ENCODE peak calls at places on chromosomes 16 and 17, in six cellular contexts. E is hypothalamus; M is brain microvascular endothelial cell; W is HEK293T; G is activated CD4-positive, alpha-beta T cell treated with anti-CD3 and anti-CD28 coated beads for 36 hours; C is iris pigment epithelial cell. N is an unnamed sample.
A peak's percentile ranks its signal among the peaks of the same experiment; 100 is the strongest.

GRCh38 chr16:18937390-18937789 is 11.2 kb upstream of the SMG1 start:
- DNase-seq in E (no peak), M (no peak), W (no peak), G (no peak), C (no peak), N (no peak)

GRCh38 chr17:18187816-18188761 is 4.5 kb downstream of the ALKBH5 start:
- DNase-seq in E (no peak), M (no peak), W (no peak), G (peak; percentile 41), C (peak; percentile 47), N (peak; percentile 76)

GRCh38 chr17:51955245-51955644 is 203.3 kb downstream of the CA10 start:
- DNase-seq in E (no peak), M (no peak), W (no peak), G (no peak), C (no peak), N (no peak)

GRCh38 chr16:71845639-71846431 is at the start of gene ATXN1L:
- DNase-seq in E (peak; percentile 65), M (peak; percentile 83), W (peak; percentile 98), G (peak; percentile 95), C (peak; percentile 89), N (peak; percentile 90)

GRCh38 chr17:51585514-51586104 is 325.3 kb downstream of the UTP18 start:
- DNase-seq in E (no peak), M (no peak), W (peak; percentile 25), G (peak; percentile 16), C (no peak), N (no peak)

GRCh38 chr17:81722184-81723120 is 10.4 kb downstream of the SLC25A10 start:
- DNase-seq in E (no peak), M (no peak), W (no peak), G (no peak), C (no peak), N (no peak)

GRCh38 chr17:49676276-49676868 is 1.5 kb downstream of the SPOP start:
- DNase-seq in E (no peak), M (peak; percentile 35), W (no peak), G (no peak), C (peak; percentile 55), N (peak; percentile 29)

GRCh38 chr16:82093901-82094300 is 58.8 kb downstream of the HSD17B2 start:
- DNase-seq in E (no peak), M (no peak), W (no peak), G (no peak), C (peak; percentile 5), N (peak; percentile 9)

GRCh38 chr17:40613755-40614154 is 33.9 kb downstream of the SMARCE1 start:
- DNase-seq in E (no peak), M (no peak), W (no peak), G (no peak), C (no peak), N (no peak)

GRCh38 chr16:20409398-20410152 is at the start of gene ACSM5:
- DNase-seq in E (peak; percentile 21), M (no peak), W (no peak), G (no peak), C (no peak), N (no peak)

GRCh38 chr16:85550422-85551318 is 62.5 kb upstream of the GSE1 start:
- DNase-seq in E (no peak), M (no peak), W (no peak), G (no peak), C (no peak), N (no peak)

GRCh38 chr17:66930933-66931332 is 33.6 kb upstream of the CACNG4 start:
- DNase-seq in E (no peak), M (no peak), W (peak; percentile 56), G (no peak), C (peak; percentile 17), N (no peak)

GRCh38 chr17:81422776-81423697 is 27.8 kb downstream of the BAHCC1 start:
- DNase-seq in E (peak; percentile 70), M (peak; percentile 92), W (no peak), G (no peak), C (peak; percentile 95), N (peak; percentile 97)

GRCh38 chr17:64028874-64029464 is 8.5 kb upstream of the ICAM2 start:
- DNase-seq in E (no peak), M (peak; percentile 56), W (peak; percentile 71), G (peak; percentile 86), C (peak; percentile 63), N (peak; percentile 62)

GRCh38 chr17:77867308-77867781 is 91.2 kb upstream of the TNRC6C start:
- DNase-seq in E (no peak), M (no peak), W (no peak), G (no peak), C (no peak), N (no peak)

GRCh38 chr16:79599837-79600635 is 501 bp downstream of the MAF start:
- DNase-seq in E (peak; percentile 65), M (no peak), W (no peak), G (peak; percentile 62), C (peak; percentile 55), N (no peak)

GRCh38 chr17:48597775-48598631 is 4.4 kb upstream of the HOXB5 start:
- DNase-seq in E (no peak), M (no peak), W (peak; percentile 70), G (peak; percentile 57), C (no peak), N (no peak)

GRCh38 chr16:7953360-7953759 is 620.7 kb downstream of the RBFOX1 start:
- DNase-seq in E (no peak), M (no peak), W (no peak), G (no peak), C (no peak), N (no peak)

GRCh38 chr17:66415366-66416206 is 113.2 kb downstream of the PRKCA start:
- DNase-seq in E (no peak), M (no peak), W (no peak), G (no peak), C (no peak), N (no peak)

GRCh38 chr16:54934536-54935410 is 4.1 kb downstream of the IRX5 start:
- DNase-seq in E (no peak), M (no peak), W (no peak), G (peak; percentile 30), C (no peak), N (peak; percentile 45)

GRCh38 chr17:77723071-77723908 is 235.2 kb upstream of the TNRC6C start:
- DNase-seq in E (no peak), M (no peak), W (no peak), G (no peak), C (no peak), N (no peak)

GRCh38 chr17:2253362-2253761 is 50.2 kb downstream of the SMG6 start:
- DNase-seq in E (no peak), M (no peak), W (no peak), G (peak; percentile 30), C (no peak), N (no peak)

N was measured in EL.